ENCODE peak calls at places on chromosomes 12 and 14, in eight cellular contexts. D is epithelial cell of prostate; B is astrocyte of the spinal cord; L is right atrium auricular region; P is AG09319; X is activated naive CD4-positive, alpha-beta T cell; T is hepatic stellate cell; O is A549. Y is an unnamed sample.

GRCh38 chr14:105500036-105500725 is 9.1 kb downstream of the TEDC1 start:
- DNase-seq in T (no peak), P (no peak), D (no peak), B (no peak), O (no peak), L (no peak), X (no peak), Y (no peak)

GRCh38 chr12:124510301-124510970 is 57.0 kb downstream of the NCOR2 start:
- DNase-seq in T (no peak), O (peak), P (no peak), D (no peak), X (no peak), L (no peak), B (no peak), Y (no peak)

GRCh38 chr12:15186593-15186992 is 34.6 kb downstream of the RERG start:
- DNase-seq in L (no peak), X (no peak), O (no peak), P (no peak), T (no peak), D (no peak), B (no peak), Y (no peak)

GRCh38 chr12:105409881-105410471 is 79.5 kb downstream of the C12orf75 start:
- DNase-seq in T (peak), O (no peak), D (no peak), P (peak), B (peak), X (no peak), L (peak), Y (no peak)

GRCh38 chr12:72075401-72075800 is 136.8 kb downstream of the TPH2 start:
- DNase-seq in P (no peak), D (no peak), T (no peak), L (no peak), O (no peak), B (no peak), X (no peak), Y (no peak)

GRCh38 chr14:35351897-35352273 is 52.7 kb downstream of the NFKBIA start:
- DNase-seq in B (no peak), L (no peak), O (no peak), P (no peak), T (no peak), X (no peak), D (no peak), Y (no peak)

GRCh38 chr12:83971781-83972180 is 940.8 kb downstream of the SLC6A15 start:
- DNase-seq in D (no peak), P (no peak), T (no peak), L (no peak), O (no peak), B (no peak), X (no peak), Y (no peak)

GRCh38 chr14:102182901-102183619 is 43.4 kb downstream of the WDR20 start:
- DNase-seq in B (peak), P (no peak), O (no peak), L (no peak), T (no peak), X (no peak), D (no peak), Y (no peak)

GRCh38 chr12:93698307-93699092 is 21.3 kb downstream of the CRADD start:
- DNase-seq in L (no peak), P (no peak), T (no peak), O (no peak), X (no peak), D (no peak), B (peak), Y (no peak)

GRCh38 chr12:64181504-64182291 is 40.4 kb downstream of the KICS2 start:
- DNase-seq in O (peak), D (peak), X (no peak), P (peak), L (no peak), B (peak), T (peak), Y (peak)

GRCh38 chr12:89235189-89235993 is 116.9 kb downstream of the DUSP6 start:
- DNase-seq in X (no peak), B (no peak), O (no peak), L (no peak), T (no peak), P (no peak), D (no peak), Y (no peak)

GRCh38 chr12:133156125-133156690 is 25.1 kb upstream of the ZNF268 start:
- DNase-seq in D (no peak), P (no peak), O (peak), X (no peak), L (no peak), B (peak), T (no peak), Y (no peak)

GRCh38 chr14:94970937-94971730 is 186.2 kb downstream of the DICER1 start:
- DNase-seq in O (no peak), X (no peak), P (no peak), L (no peak), T (no peak), D (no peak), B (no peak), Y (no peak)

GRCh38 chr12:45557020-45557419 is 172.5 kb upstream of the ARID2 start:
- DNase-seq in P (no peak), B (no peak), D (no peak), T (no peak), L (no peak), X (no peak), O (no peak), Y (no peak)

GRCh38 chr12:111467092-111467861 is 61.6 kb downstream of the SH2B3 start:
- DNase-seq in O (peak), X (no peak), B (peak), L (no peak), D (no peak), P (no peak), T (no peak), Y (no peak)

GRCh38 chr14:61839452-61839851 is 77.2 kb downstream of the SNAPC1 start:
- DNase-seq in X (no peak), P (no peak), O (no peak), B (peak), D (no peak), L (no peak), T (no peak), Y (no peak)

GRCh38 chr12:75921687-75922289 is 109.8 kb downstream of the PHLDA1 start:
- DNase-seq in P (no peak), T (no peak), X (no peak), L (no peak), D (no peak), B (no peak), O (no peak), Y (no peak)

GRCh38 chr14:74591899-74592298 is 20.1 kb downstream of the LTBP2 start:
- DNase-seq in O (no peak), T (peak), X (no peak), P (no peak), D (no peak), L (no peak), B (no peak), Y (no peak)

GRCh38 chr12:46209914-46210834 is 58.7 kb downstream of the SLC38A1 start:
- DNase-seq in L (no peak), B (no peak), P (no peak), T (no peak), O (no peak), D (peak), X (peak), Y (no peak)

GRCh38 chr14:33352821-33353220 is 414.1 kb downstream of the NPAS3 start:
- DNase-seq in L (no peak), T (no peak), D (no peak), P (no peak), O (no peak), B (peak), X (no peak), Y (no peak)

GRCh38 chr14:42163136-42163535 is 556.5 kb downstream of the LRFN5 start:
- DNase-seq in T (no peak), O (no peak), X (no peak), B (no peak), D (no peak), P (no peak), L (no peak), Y (no peak)

GRCh38 chr12:67940780-67941243 is 48.4 kb upstream of the IFNG-AS1 start:
- DNase-seq in T (no peak), L (no peak), D (no peak), P (no peak), O (peak), X (no peak), B (peak), Y (peak)

GRCh38 chr14:54759982-54760585 is 142.5 kb downstream of the GCH1 start:
- DNase-seq in P (no peak), X (no peak), L (no peak), D (no peak), O (no peak), B (no peak), T (no peak), Y (no peak)

Y was measured in PC-9.